ENCODE peak calls at places on chromosomes 13 and 19, in seven cellular contexts. One of them, this sample, is unnamed.

GRCh38 chr19:42052241-42052863 is 17.7 kb downstream of the GRIK5 start:
- DNase-seq in HAP-1: no peak
- DNase-seq in fibroblast of lung: no peak
- DNase-seq in mucosa of descending colon: no peak
- DNase-seq in uterus: no peak
- DNase-seq in mammary epithelial cell: peak
- DNase-seq in heart left ventricle: peak
- DNase-seq in this sample: no peak

GRCh38 chr13:20828540-20829364 is 55.0 kb upstream of the EEF1AKMT1 start:
- DNase-seq in HAP-1: peak
- DNase-seq in fibroblast of lung: peak
- DNase-seq in mucosa of descending colon: no peak
- DNase-seq in uterus: no peak
- DNase-seq in mammary epithelial cell: peak
- DNase-seq in heart left ventricle: no peak
- DNase-seq in this sample: peak

GRCh38 chr13:50188696-50189095 is 173.5 kb downstream of the KCNRG start:
- DNase-seq in HAP-1: no peak
- DNase-seq in fibroblast of lung: no peak
- DNase-seq in mucosa of descending colon: no peak
- DNase-seq in uterus: no peak
- DNase-seq in mammary epithelial cell: peak
- DNase-seq in heart left ventricle: no peak
- DNase-seq in this sample: no peak

GRCh38 chr13:59514316-59514715 is 649.4 kb downstream of the DIAPH3 start:
- DNase-seq in HAP-1: no peak
- DNase-seq in fibroblast of lung: no peak
- DNase-seq in mucosa of descending colon: no peak
- DNase-seq in uterus: no peak
- DNase-seq in mammary epithelial cell: no peak
- DNase-seq in heart left ventricle: no peak
- DNase-seq in this sample: no peak

GRCh38 chr13:48126944-48127814 is 32.3 kb upstream of the MED4 start:
- DNase-seq in HAP-1: peak
- DNase-seq in fibroblast of lung: peak
- DNase-seq in mucosa of descending colon: no peak
- DNase-seq in uterus: peak
- DNase-seq in mammary epithelial cell: peak
- DNase-seq in heart left ventricle: peak
- DNase-seq in this sample: peak

GRCh38 chr13:65943711-65944110 is 1286.4 kb downstream of the PCDH9 start:
- DNase-seq in HAP-1: no peak
- DNase-seq in fibroblast of lung: peak
- DNase-seq in mucosa of descending colon: no peak
- DNase-seq in uterus: no peak
- DNase-seq in mammary epithelial cell: no peak
- DNase-seq in heart left ventricle: no peak
- DNase-seq in this sample: no peak

GRCh38 chr13:100828226-100828625 is 153.6 kb upstream of the TMTC4 start:
- DNase-seq in HAP-1: peak
- DNase-seq in fibroblast of lung: no peak
- DNase-seq in mucosa of descending colon: no peak
- DNase-seq in uterus: no peak
- DNase-seq in mammary epithelial cell: no peak
- DNase-seq in heart left ventricle: no peak
- DNase-seq in this sample: no peak

GRCh38 chr13:73622375-73622774 is 511.8 kb downstream of the KLF12 start:
- DNase-seq in HAP-1: no peak
- DNase-seq in fibroblast of lung: no peak
- DNase-seq in mucosa of descending colon: no peak
- DNase-seq in uterus: no peak
- DNase-seq in mammary epithelial cell: no peak
- DNase-seq in heart left ventricle: no peak
- DNase-seq in this sample: no peak

GRCh38 chr13:77492982-77493381 is 42.5 kb upstream of the SCEL start:
- DNase-seq in HAP-1: no peak
- DNase-seq in fibroblast of lung: peak
- DNase-seq in mucosa of descending colon: no peak
- DNase-seq in uterus: no peak
- DNase-seq in mammary epithelial cell: peak
- DNase-seq in heart left ventricle: no peak
- DNase-seq in this sample: no peak

GRCh38 chr19:30293051-30293785 is 79.0 kb upstream of the ZNF536 start:
- DNase-seq in HAP-1: no peak
- DNase-seq in fibroblast of lung: no peak
- DNase-seq in mucosa of descending colon: no peak
- DNase-seq in uterus: no peak
- DNase-seq in mammary epithelial cell: no peak
- DNase-seq in heart left ventricle: no peak
- DNase-seq in this sample: no peak
- H3K4me3 ChIP-seq in HAP-1: no peak
- H3K4me3 ChIP-seq in fibroblast of lung: no peak
- H3K4me3 ChIP-seq in mucosa of descending colon: no peak
- H3K4me3 ChIP-seq in uterus: no peak
- H3K4me3 ChIP-seq in mammary epithelial cell: no peak
- H3K4me3 ChIP-seq in heart left ventricle: no peak
- H3K4me3 ChIP-seq in this sample: no peak

GRCh38 chr13:24271231-24271610 is 38.2 kb upstream of the C1QTNF9 start:
- DNase-seq in HAP-1: no peak
- DNase-seq in fibroblast of lung: no peak
- DNase-seq in mucosa of descending colon: no peak
- DNase-seq in uterus: no peak
- DNase-seq in mammary epithelial cell: no peak
- DNase-seq in heart left ventricle: no peak
- DNase-seq in this sample: no peak
- H3K4me3 ChIP-seq in HAP-1: no peak
- H3K4me3 ChIP-seq in fibroblast of lung: peak
- H3K4me3 ChIP-seq in mucosa of descending colon: no peak
- H3K4me3 ChIP-seq in uterus: no peak
- H3K4me3 ChIP-seq in mammary epithelial cell: no peak
- H3K4me3 ChIP-seq in heart left ventricle: peak
- H3K4me3 ChIP-seq in this sample: no peak

DNA sequence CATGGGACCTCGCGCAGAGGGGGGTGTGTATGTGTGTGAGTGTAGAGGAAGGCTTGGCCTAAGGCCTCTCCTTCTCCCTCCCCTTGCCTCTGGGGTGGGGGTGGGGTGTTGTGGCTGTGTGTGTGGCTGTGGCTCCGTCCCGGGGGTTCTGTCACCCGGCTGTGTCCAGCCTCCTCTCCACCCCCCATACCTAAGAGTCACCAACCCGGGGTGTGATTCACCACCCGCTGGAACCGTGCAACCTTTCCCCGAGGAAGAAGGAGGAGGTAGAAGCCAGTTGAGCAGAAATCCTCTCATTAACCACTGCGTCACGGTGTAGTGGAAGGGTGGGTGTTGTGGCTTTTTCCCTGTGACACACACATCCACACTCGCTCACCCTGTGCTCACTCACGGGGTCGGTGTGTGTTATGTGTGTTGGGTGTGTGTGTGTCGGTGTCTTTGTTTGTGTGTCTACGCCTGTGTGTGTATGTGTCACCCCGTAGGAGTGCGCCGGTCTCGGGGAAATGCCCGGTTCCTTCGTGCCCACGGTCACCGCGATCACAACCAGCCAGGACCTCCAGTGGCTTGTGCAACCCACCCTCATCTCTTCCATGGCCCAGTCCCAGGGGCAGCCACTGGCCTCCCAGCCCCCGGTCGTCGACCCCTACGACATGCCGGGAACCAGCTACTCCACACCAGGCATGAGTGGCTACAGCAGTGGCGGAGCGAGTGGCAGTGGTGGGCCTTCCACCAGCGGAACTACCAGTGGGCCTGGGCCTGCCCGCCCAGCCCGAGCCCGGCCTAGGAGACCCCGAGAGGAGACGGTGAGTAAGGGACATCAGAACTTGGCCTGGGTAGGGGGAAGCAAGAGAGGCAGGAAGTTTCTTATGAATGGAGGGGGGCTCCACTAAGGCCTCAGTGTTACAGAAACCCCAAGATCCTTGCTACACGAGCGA is 2.6 kb downstream of the FOSB start:
- DNase-seq in HAP-1: peak
- DNase-seq in fibroblast of lung: peak
- DNase-seq in mucosa of descending colon: peak
- DNase-seq in uterus: peak
- DNase-seq in mammary epithelial cell: peak
- DNase-seq in heart left ventricle: no peak
- DNase-seq in this sample: peak
- H3K4me3 ChIP-seq in HAP-1: peak
- H3K4me3 ChIP-seq in fibroblast of lung: peak
- H3K4me3 ChIP-seq in mucosa of descending colon: no peak
- H3K4me3 ChIP-seq in uterus: no peak
- H3K4me3 ChIP-seq in mammary epithelial cell: peak
- H3K4me3 ChIP-seq in heart left ventricle: peak
- H3K4me3 ChIP-seq in this sample: no peak

DNA sequence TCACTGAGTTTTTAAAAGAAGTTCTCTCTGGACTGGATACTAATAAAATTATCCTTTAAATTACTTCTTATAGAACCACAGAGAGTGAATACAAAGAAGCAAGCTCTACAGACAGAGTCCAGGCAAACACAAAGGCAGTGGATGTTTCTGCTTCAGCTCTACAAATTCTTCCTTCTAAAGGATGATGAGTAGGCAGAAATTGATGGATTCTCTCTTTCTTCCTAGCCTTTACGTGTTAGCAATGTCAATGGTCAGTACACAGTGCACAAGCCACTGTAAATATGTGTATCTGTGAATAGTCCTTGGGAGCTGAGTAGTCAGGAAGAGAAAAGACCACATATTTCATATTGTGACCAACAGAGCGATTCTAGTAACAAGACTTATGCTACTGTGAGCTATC is 390.8 kb downstream of the TBC1D4 start:
- DNase-seq in HAP-1: no peak
- DNase-seq in fibroblast of lung: no peak
- DNase-seq in mucosa of descending colon: no peak
- DNase-seq in uterus: no peak
- DNase-seq in mammary epithelial cell: no peak
- DNase-seq in heart left ventricle: no peak
- DNase-seq in this sample: no peak
- H3K4me3 ChIP-seq in HAP-1: no peak
- H3K4me3 ChIP-seq in fibroblast of lung: no peak
- H3K4me3 ChIP-seq in mucosa of descending colon: no peak
- H3K4me3 ChIP-seq in uterus: no peak
- H3K4me3 ChIP-seq in mammary epithelial cell: no peak
- H3K4me3 ChIP-seq in heart left ventricle: no peak
- H3K4me3 ChIP-seq in this sample: no peak

DNA sequence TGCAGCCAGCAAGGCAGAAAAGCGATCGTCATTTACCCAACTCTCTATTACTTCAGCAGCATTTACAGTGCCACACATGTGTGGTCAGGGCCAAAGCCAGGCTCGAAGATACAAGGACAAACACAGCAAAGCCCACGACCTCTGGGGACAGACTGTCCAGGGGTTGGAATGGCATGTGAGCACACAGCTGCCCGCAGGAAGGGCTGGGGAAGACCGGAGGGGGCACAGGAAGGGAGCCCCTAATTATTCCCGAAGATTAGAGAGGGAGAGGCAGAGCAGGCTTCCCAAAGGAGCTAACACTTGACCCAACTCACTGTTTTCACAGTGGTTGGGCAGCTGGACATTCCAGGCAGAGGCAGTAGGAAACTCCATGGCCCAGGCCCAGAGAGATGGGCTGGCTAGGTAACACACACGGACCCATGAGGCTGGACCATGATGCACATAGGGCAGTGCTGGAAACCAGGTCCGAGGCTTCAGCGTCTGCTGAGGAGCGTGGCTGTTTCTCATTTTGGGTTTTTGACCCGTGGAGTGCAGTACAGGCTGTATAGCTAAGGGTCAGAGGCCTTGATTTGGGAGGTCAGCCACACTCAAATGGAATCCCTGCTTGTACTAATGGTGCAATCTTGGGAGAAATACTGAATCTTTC is 179.8 kb downstream of the FOXO1 start:
- DNase-seq in HAP-1: no peak
- DNase-seq in fibroblast of lung: no peak
- DNase-seq in mucosa of descending colon: no peak
- DNase-seq in uterus: no peak
- DNase-seq in mammary epithelial cell: no peak
- DNase-seq in heart left ventricle: no peak
- DNase-seq in this sample: no peak
- H3K4me3 ChIP-seq in HAP-1: no peak
- H3K4me3 ChIP-seq in fibroblast of lung: no peak
- H3K4me3 ChIP-seq in mucosa of descending colon: no peak
- H3K4me3 ChIP-seq in uterus: no peak
- H3K4me3 ChIP-seq in mammary epithelial cell: no peak
- H3K4me3 ChIP-seq in heart left ventricle: no peak
- H3K4me3 ChIP-seq in this sample: no peak

GRCh38 chr13:66992683-66993082 is 237.5 kb downstream of the PCDH9 start:
- DNase-seq in HAP-1: no peak
- DNase-seq in fibroblast of lung: no peak
- DNase-seq in mucosa of descending colon: no peak
- DNase-seq in uterus: no peak
- DNase-seq in mammary epithelial cell: no peak
- DNase-seq in heart left ventricle: no peak
- DNase-seq in this sample: no peak

GRCh38 chr13:66995366-66995663 is 234.8 kb downstream of the PCDH9 start:
- DNase-seq in HAP-1: no peak
- DNase-seq in fibroblast of lung: no peak
- DNase-seq in mucosa of descending colon: no peak
- DNase-seq in uterus: no peak
- DNase-seq in mammary epithelial cell: no peak
- DNase-seq in heart left ventricle: no peak
- DNase-seq in this sample: no peak

GRCh38 chr13:66996503-66996902 is 233.6 kb downstream of the PCDH9 start:
- DNase-seq in HAP-1: no peak
- DNase-seq in fibroblast of lung: no peak
- DNase-seq in mucosa of descending colon: no peak
- DNase-seq in uterus: no peak
- DNase-seq in mammary epithelial cell: no peak
- DNase-seq in heart left ventricle: no peak
- DNase-seq in this sample: no peak

GRCh38 chr13:66994097-66994496 is 236.0 kb downstream of the PCDH9 start:
- DNase-seq in HAP-1: peak
- DNase-seq in fibroblast of lung: peak
- DNase-seq in mucosa of descending colon: peak
- DNase-seq in uterus: no peak
- DNase-seq in mammary epithelial cell: peak
- DNase-seq in heart left ventricle: peak
- DNase-seq in this sample: peak

DNA sequence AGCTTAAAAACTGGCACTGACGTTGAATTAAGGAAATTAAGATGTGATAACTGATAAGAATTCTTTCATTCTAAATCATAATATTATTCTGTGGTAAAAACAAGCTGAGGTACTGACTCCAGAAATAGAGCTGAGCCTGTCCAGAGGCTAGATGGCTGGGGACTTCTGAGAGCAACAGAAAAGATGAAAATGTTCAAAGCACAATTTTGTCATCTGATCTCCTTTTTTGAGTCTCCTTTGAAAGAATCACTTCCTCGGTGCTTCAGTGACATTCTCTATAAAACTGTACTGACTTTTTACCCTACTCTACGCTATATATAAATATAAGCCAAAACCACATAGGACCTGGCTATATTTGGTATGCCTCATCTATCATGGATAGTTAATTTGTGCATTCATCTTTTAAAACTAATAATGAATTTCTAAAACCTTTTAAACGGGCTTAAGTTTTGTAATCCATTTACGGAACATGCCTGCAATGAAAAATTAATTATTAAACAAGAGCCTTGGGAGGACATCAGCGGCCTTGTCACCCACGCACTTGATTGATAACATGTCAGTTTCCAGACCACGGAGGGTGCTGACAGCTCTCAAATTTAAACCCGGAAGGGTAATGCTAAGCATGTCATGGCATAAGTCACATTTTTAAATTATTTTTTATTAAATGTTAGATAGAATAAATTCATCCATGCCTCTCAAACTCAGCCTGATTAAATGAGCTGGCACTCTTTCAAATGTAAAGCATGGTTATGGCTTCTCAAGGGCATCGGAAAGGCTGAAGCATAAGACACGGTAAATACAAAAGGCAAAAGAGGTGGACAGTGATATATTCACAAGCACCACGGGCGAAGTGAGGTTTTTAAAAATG is 235.4 kb downstream of the PCDH9 start:
- DNase-seq in HAP-1: no peak
- DNase-seq in fibroblast of lung: no peak
- DNase-seq in mucosa of descending colon: no peak
- DNase-seq in uterus: no peak
- DNase-seq in mammary epithelial cell: no peak
- DNase-seq in heart left ventricle: no peak
- DNase-seq in this sample: no peak
- H3K4me3 ChIP-seq in HAP-1: no peak
- H3K4me3 ChIP-seq in fibroblast of lung: no peak
- H3K4me3 ChIP-seq in mucosa of descending colon: no peak
- H3K4me3 ChIP-seq in uterus: no peak
- H3K4me3 ChIP-seq in mammary epithelial cell: peak
- H3K4me3 ChIP-seq in heart left ventricle: peak
- H3K4me3 ChIP-seq in this sample: peak